ENCODE peak calls at places on chromosome 15, in four cellular contexts. L is breast epithelium, D is AG04449, N is left cardiac atrium. A is an unnamed sample.
A peak's percentile ranks its signal among the peaks of the same experiment; 100 is the strongest.

GRCh38 chr15:75644376-75644775 is 3.3 kb upstream of the SNX33 start:
- DNase-seq in N (no peak), L (no peak), D (no peak), A (no peak)

GRCh38 chr15:78061963-78062427 is 15.5 kb downstream of the TBC1D2B start:
- DNase-seq in N (no peak), L (no peak), D (no peak), A (no peak)

GRCh38 chr15:79339588-79340314 is 28.8 kb downstream of the TMED3 start:
- DNase-seq in L (no peak), N (no peak), D (peak; percentile 21), A (no peak)

GRCh38 chr15:67003586-67003985 is 61.8 kb upstream of the SMAD3 start:
- DNase-seq in L (no peak), N (no peak), D (no peak), A (no peak)

GRCh38 chr15:73681073-73681472 is 3.1 kb upstream of the CD276 start:
- DNase-seq in L (no peak), D (no peak), N (no peak), A (no peak)

GRCh38 chr15:74376825-74377581 is 9.6 kb upstream of the CYP11A1 start:
- DNase-seq in N (no peak), L (peak; percentile 47), D (no peak), A (no peak)

GRCh38 chr15:39925112-39925830 is 5.2 kb upstream of the GPR176 start:
- DNase-seq in D (no peak), N (no peak), L (no peak), A (no peak)

GRCh38 chr15:85771781-85772445 is 22.8 kb downstream of the KLHL25 start:
- DNase-seq in N (peak; percentile 83), L (peak; percentile 59), D (no peak), A (peak; percentile 70)

GRCh38 chr15:96331942-96332853 is 1.7 kb downstream of the NR2F2 start:
- DNase-seq in L (no peak), N (peak; percentile 46), D (no peak), A (no peak)

GRCh38 chr15:38176696-38177095 is 75.9 kb upstream of the SPRED1 start:
- DNase-seq in N (no peak), D (no peak), L (no peak), A (no peak)

GRCh38 chr15:62430552-62430951 is 265.5 kb upstream of the C2CD4B start:
- DNase-seq in N (no peak), D (no peak), L (no peak), A (no peak)

GRCh38 chr15:62486041-62486440 is 321.0 kb upstream of the C2CD4B start:
- DNase-seq in D (peak; percentile 46), N (no peak), L (no peak), A (no peak)

GRCh38 chr15:48451241-48451640 is 120.0 kb downstream of the DUT start:
- DNase-seq in N (no peak), L (no peak), D (no peak), A (no peak)

GRCh38 chr15:89802986-89803820 is 11.4 kb downstream of the ANPEP start:
- DNase-seq in L (no peak), D (no peak), N (no peak), A (no peak)

GRCh38 chr15:59223736-59224135 is 17.1 kb downstream of the LDHAL6B start:
- DNase-seq in D (no peak), N (no peak), L (no peak), A (no peak)

GRCh38 chr15:96416934-96417759 is 86.6 kb downstream of the NR2F2 start:
- DNase-seq in D (no peak), L (no peak), N (no peak), A (peak; percentile 26)

GRCh38 chr15:63366451-63366850 is 15.2 kb downstream of the CA12 start:
- DNase-seq in N (no peak), L (no peak), D (no peak), A (no peak)

GRCh38 chr15:69555080-69555479 is 102.5 kb downstream of the RPLP1 start:
- DNase-seq in N (no peak), L (no peak), D (no peak), A (no peak)

GRCh38 chr15:35654334-35654733 is 108.4 kb upstream of the DPH6 start:
- DNase-seq in N (no peak), L (no peak), D (peak; percentile 10), A (no peak)

GRCh38 chr15:73571346-73571745 is 61.8 kb downstream of the NPTN start:
- DNase-seq in N (no peak), D (no peak), L (no peak), A (no peak)

GRCh38 chr15:35293353-35294130 is 208.4 kb upstream of the NANOGP8 start:
- DNase-seq in L (no peak), N (no peak), D (no peak), A (no peak)

GRCh38 chr15:31398677-31399260 is 72.1 kb downstream of the KLF13 start:
- DNase-seq in D (no peak), L (no peak), N (no peak), A (no peak)

GRCh38 chr15:83127547-83128150 is 20.2 kb downstream of the TM6SF1 start:
- DNase-seq in D (no peak), L (no peak), N (no peak), A (no peak)

GRCh38 chr15:83108266-83109219 is 1.1 kb downstream of the TM6SF1 start:
- DNase-seq in L (no peak), D (no peak), N (peak; percentile 69), A (peak; percentile 15)

GRCh38 chr15:90268415-90268814 is 2.9 kb downstream of the NGRN start:
- DNase-seq in N (no peak), D (no peak), L (no peak), A (no peak)

GRCh38 chr15:99016680-99017321 is 9.2 kb upstream of the PGPEP1L start:
- DNase-seq in L (no peak), N (no peak), D (peak; percentile 17), A (no peak)